ENCODE peak calls at places on chromosomes 1 and 21, in nine cellular contexts. M, X, Y, J, N, D, W, F and U are unnamed samples.

GRCh38 chr1:164611754-164612642 is 53.0 kb downstream of the PBX1 start:
- DNase-seq in D (no peak), M (peak; percentile 82), J (no peak), X (peak; percentile 58), F (no peak), W (peak; percentile 67), N (peak; percentile 74), Y (peak; percentile 99), U (peak; percentile 78)

GRCh38 chr1:181143081-181143859 is 54.8 kb downstream of the IER5 start:
- DNase-seq in M (no peak), F (no peak), Y (no peak), J (no peak), D (no peak), W (no peak), N (no peak), X (no peak), U (no peak)

GRCh38 chr21:38716088-38716487 is 89.6 kb upstream of the ETS2 start:
- DNase-seq in M (no peak), Y (no peak), F (no peak), D (no peak), J (no peak), X (no peak), W (no peak), N (no peak), U (no peak)

GRCh38 chr1:32766328-32766972 is 50.7 kb downstream of the YARS1 start:
- DNase-seq in F (no peak), W (no peak), X (peak; percentile 88), J (no peak), Y (no peak), D (no peak), N (no peak), M (no peak), U (no peak)

GRCh38 chr21:44820851-44821250 is 3.0 kb upstream of the SUMO3 start:
- DNase-seq in Y (no peak), W (no peak), D (no peak), F (no peak), X (no peak), M (no peak), N (no peak), J (no peak), U (peak; percentile 40)

GRCh38 chr1:2310332-2311183 is 80.8 kb downstream of the MORN1 start:
- DNase-seq in X (no peak), N (no peak), F (no peak), Y (no peak), W (no peak), J (no peak), M (no peak), D (no peak), U (no peak)

GRCh38 chr1:243946253-243946652 is 96.2 kb upstream of the AKT3 start:
- DNase-seq in F (no peak), W (no peak), X (no peak), J (no peak), N (no peak), M (no peak), Y (no peak), D (no peak), U (no peak)

GRCh38 chr1:67135354-67135753 is 584 bp upstream of the C1orf141 start:
- DNase-seq in N (no peak), W (no peak), F (no peak), M (no peak), Y (peak; percentile 34), X (no peak), D (no peak), J (no peak), U (no peak)

GRCh38 chr1:111512132-111512874 is 8.9 kb upstream of the ADORA3 start:
- DNase-seq in Y (no peak), X (no peak), J (no peak), M (no peak), N (no peak), F (no peak), W (no peak), D (no peak), U (no peak)

GRCh38 chr1:90616395-90616794 is 100.7 kb downstream of the BARHL2 start:
- DNase-seq in W (no peak), J (no peak), F (no peak), Y (peak; percentile 38), X (peak; percentile 44), M (no peak), N (no peak), D (no peak), U (peak; percentile 54)

GRCh38 chr21:35933466-35933865 is 126.9 kb downstream of the SETD4 start:
- DNase-seq in X (no peak), F (no peak), D (no peak), J (peak; percentile 90), M (peak; percentile 67), N (no peak), W (peak; percentile 47), Y (peak; percentile 80), U (peak; percentile 44)

GRCh38 chr1:245143849-245144248 is 10.9 kb upstream of the KIF26B start:
- DNase-seq in F (no peak), D (no peak), X (no peak), Y (no peak), N (no peak), J (no peak), M (no peak), W (no peak), U (no peak)

GRCh38 chr1:206534552-206534951 is 27.2 kb downstream of the RASSF5 start:
- DNase-seq in F (no peak), Y (no peak), W (no peak), X (no peak), M (no peak), J (no peak), N (no peak), D (no peak), U (no peak)

GRCh38 chr1:7770939-7771672 is at the start of gene VAMP3:
- DNase-seq in M (peak; percentile 95), X (peak; percentile 99), Y (peak; percentile 76), F (peak; percentile 82), D (peak; percentile 91), J (peak; percentile 97), W (no peak), N (peak; percentile 80), U (peak; percentile 84)

GRCh38 chr1:13224480-13225060 is 1.4 kb downstream of the PRAMEF18 start:
- DNase-seq in X (no peak), J (peak; percentile 64), N (no peak), Y (no peak), D (no peak), M (no peak), W (no peak), F (no peak), U (no peak)

GRCh38 chr1:158943059-158943458 is 11.7 kb downstream of the PYHIN1 start:
- DNase-seq in X (no peak), Y (peak; percentile 19), W (no peak), D (no peak), F (no peak), J (no peak), N (no peak), M (peak; percentile 24), U (no peak)

GRCh38 chr1:6271554-6271953 is 10.7 kb upstream of the GPR153 start:
- DNase-seq in D (no peak), W (no peak), X (no peak), J (no peak), M (no peak), F (no peak), Y (no peak), N (no peak), U (no peak)

GRCh38 chr1:220905650-220906560 is 26.7 kb downstream of the HLX start:
- DNase-seq in Y (no peak), N (no peak), W (no peak), M (no peak), X (no peak), J (no peak), D (no peak), F (no peak), U (no peak)

GRCh38 chr21:40819262-40819661 is 27.7 kb downstream of the DSCAM start:
- DNase-seq in D (no peak), M (no peak), X (no peak), J (no peak), Y (no peak), W (no peak), F (no peak), N (no peak), U (no peak)

GRCh38 chr1:112935474-112936289 is 20.3 kb downstream of the SLC16A1 start:
- DNase-seq in J (no peak), F (no peak), X (no peak), W (no peak), D (no peak), Y (peak; percentile 70), M (peak; percentile 66), N (no peak), U (peak; percentile 56)

GRCh38 chr1:3313579-3313955 is 140.9 kb upstream of the ARHGEF16 start:
- DNase-seq in M (peak; percentile 32), J (peak; percentile 98), Y (peak; percentile 19), D (no peak), W (peak; percentile 63), F (no peak), N (no peak), X (peak; percentile 86), U (no peak)

GRCh38 chr1:53062731-53063591 is 948 bp downstream of the PODN start:
- DNase-seq in J (peak; percentile 81), M (no peak), D (no peak), F (no peak), Y (no peak), W (no peak), N (no peak), X (peak; percentile 88), U (no peak)

GRCh38 chr1:228295201-228295600 is 87.4 kb downstream of the OBSCN start:
- DNase-seq in Y (no peak), N (no peak), X (no peak), W (no peak), M (no peak), F (no peak), D (no peak), J (peak; percentile 53), U (no peak)

GRCh38 chr1:234933475-234933874 is 195.2 kb downstream of the TOMM20 start:
- DNase-seq in W (no peak), N (no peak), X (no peak), D (peak; percentile 48), F (no peak), J (peak; percentile 91), M (no peak), Y (peak; percentile 82), U (no peak)

GRCh38 chr1:53625049-53625448 is 113.9 kb downstream of the GLIS1 start:
- DNase-seq in F (no peak), M (no peak), D (no peak), N (no peak), Y (no peak), J (peak; percentile 81), X (no peak), W (no peak), U (no peak)

GRCh38 chr21:37241426-37241825 is 25.7 kb downstream of the VPS26C start:
- DNase-seq in X (no peak), Y (no peak), F (no peak), J (no peak), M (no peak), D (no peak), W (no peak), N (no peak), U (no peak)

GRCh38 chr21:16402752-16403151 is 673.0 kb downstream of the USP25 start:
- DNase-seq in M (no peak), N (no peak), J (no peak), D (no peak), F (no peak), W (no peak), X (no peak), Y (no peak), U (no peak)